ENCODE peak calls at places on chromosomes 6 and 20, in eight cellular contexts. B is activated CD4-positive, alpha-beta T cell treated with anti-CD3 and anti-CD28 coated beads, Interleukin-2, amount 50 U/mL, for 48 hours; V is mesothelial cell of epicardium; J is ovary; I is GM23248; Z is RWPE1; Y is EH; D is HEK293T. C is an unnamed sample.

GRCh38 chr6:53375851-53376250 is 27.1 kb upstream of the ELOVL5 start:
- DNase-seq in I (peak), V (no peak), B (no peak), Y (peak), Z (no peak), J (no peak), D (no peak), C (no peak)

GRCh38 chr6:42359021-42359420 is 92.7 kb downstream of the TRERF1 start:
- DNase-seq in I (peak), Z (no peak), J (no peak), B (no peak), Y (peak), D (no peak), V (no peak), C (no peak)

GRCh38 chr6:138610816-138611215 is 111.5 kb upstream of the NHSL1 start:
- DNase-seq in Y (no peak), D (no peak), I (no peak), B (no peak), V (no peak), Z (no peak), J (no peak), C (no peak)

GRCh38 chr20:15195378-15195777 is 858.0 kb upstream of the FLRT3 start:
- DNase-seq in J (no peak), D (no peak), I (peak), Z (no peak), V (no peak), Y (no peak), B (no peak), C (no peak)

GRCh38 chr6:16739329-16739801 is 21.9 kb downstream of the ATXN1 start:
- DNase-seq in J (no peak), I (peak), Z (peak), V (no peak), Y (peak), D (no peak), B (no peak), C (no peak)

GRCh38 chr6:103800131-103800670 is 1059.5 kb downstream of the HACE1 start:
- DNase-seq in Z (no peak), Y (no peak), V (no peak), J (no peak), D (no peak), B (no peak), I (no peak), C (no peak)

GRCh38 chr6:7809346-7809745 is 83.4 kb downstream of the BMP6 start:
- DNase-seq in I (no peak), Z (no peak), V (no peak), J (no peak), D (no peak), B (no peak), Y (peak), C (no peak)

GRCh38 chr6:24991748-24992467 is 56.1 kb upstream of the RIPOR2 start:
- DNase-seq in Z (peak), J (peak), I (peak), B (peak), D (peak), Y (peak), V (no peak), C (no peak)

GRCh38 chr20:5065489-5066383 is 54.0 kb downstream of the PCNA start:
- DNase-seq in J (peak), I (peak), B (no peak), V (no peak), D (no peak), Z (peak), Y (peak), C (no peak)

GRCh38 chr6:139877828-139878405 is 503.5 kb upstream of the CITED2 start:
- DNase-seq in Y (no peak), J (no peak), B (no peak), I (no peak), D (no peak), Z (no peak), V (no peak), C (no peak)

GRCh38 chr6:30200551-30201281 is 12.5 kb downstream of the TRIM26 start:
- DNase-seq in I (no peak), Y (no peak), B (no peak), D (no peak), J (no peak), Z (no peak), V (no peak), C (no peak)

GRCh38 chr20:44409132-44409600 is 53.7 kb downstream of the HNF4A start:
- DNase-seq in Y (peak), D (no peak), J (no peak), I (peak), V (no peak), B (no peak), Z (peak), C (no peak)

GRCh38 chr6:76697585-76697984 is 625.1 kb upstream of the IMPG1 start:
- DNase-seq in Y (peak), J (no peak), B (no peak), V (no peak), Z (peak), I (peak), D (peak), C (no peak)

GRCh38 chr20:10259166-10259565 is 40.5 kb downstream of the SNAP25 start:
- DNase-seq in I (no peak), Y (no peak), Z (no peak), D (no peak), J (no peak), V (no peak), B (no peak), C (no peak)

GRCh38 chr6:118744261-118744941 is 93.0 kb upstream of the CEP85L start:
- DNase-seq in Z (no peak), D (no peak), Y (peak), B (no peak), J (no peak), I (peak), V (no peak), C (no peak)

GRCh38 chr6:159908535-159908934 is 17.7 kb downstream of the MAS1 start:
- DNase-seq in I (peak), B (no peak), Y (peak), D (no peak), J (no peak), Z (no peak), V (no peak), C (no peak)

GRCh38 chr20:41786158-41786557 is 168.0 kb upstream of the CHD6 start:
- DNase-seq in Z (no peak), J (no peak), V (no peak), D (no peak), Y (peak), I (peak), B (no peak), C (no peak)

GRCh38 chr6:155381856-155382690 is 67.8 kb upstream of the TFB1M start:
- DNase-seq in V (no peak), I (peak), J (no peak), Z (no peak), B (no peak), D (no peak), Y (peak), C (no peak)

GRCh38 chr6:35452186-35453090 is at the start of gene FANCE:
- DNase-seq in D (peak), Y (peak), I (peak), V (peak), Z (peak), J (peak), B (peak), C (peak)

GRCh38 chr6:42259841-42260395 is 42.3 kb upstream of the MRPS10 start:
- DNase-seq in B (no peak), V (no peak), I (no peak), J (no peak), Y (no peak), Z (no peak), D (no peak), C (no peak)

GRCh38 chr6:27753668-27754407 is 158.4 kb downstream of the OR2B2 start:
- DNase-seq in Y (peak), I (peak), Z (peak), B (peak), V (peak), D (peak), J (peak), C (peak)

GRCh38 chr6:16437095-16437494 is 198.7 kb downstream of the GMPR start:
- DNase-seq in B (peak), D (no peak), V (no peak), I (no peak), J (no peak), Z (no peak), Y (no peak), C (no peak)

GRCh38 chr20:1283522-1284210 is 17.6 kb downstream of the SNPH start:
- DNase-seq in J (no peak), B (no peak), V (no peak), I (no peak), D (no peak), Z (no peak), Y (no peak), C (no peak)

GRCh38 chr20:34211591-34211990 is 29.6 kb upstream of the ASIP start:
- DNase-seq in B (no peak), Y (no peak), J (no peak), V (no peak), Z (no peak), I (no peak), D (no peak), C (no peak)

GRCh38 chr6:1850581-1851157 is 241.0 kb downstream of the FOXC1 start:
- DNase-seq in J (no peak), I (no peak), V (no peak), Y (no peak), D (peak), B (no peak), Z (no peak), C (no peak)

GRCh38 chr6:45116714-45117410 is 211.3 kb upstream of the RUNX2 start:
- DNase-seq in I (peak), B (no peak), V (no peak), Y (peak), J (no peak), D (no peak), Z (no peak), C (no peak)

GRCh38 chr20:39960522-39961420 is 728.3 kb downstream of the MAFB start:
- DNase-seq in Z (no peak), B (no peak), D (peak), J (peak), V (no peak), I (no peak), Y (no peak), C (no peak)

C was measured in posterior cingulate gyrus.